ENCODE peak calls at places on chromosomes 16 and 17, in four cellular contexts. Y is AG20443, T is kidney tubule cell, S is natural killer cell. P is an unnamed sample.

GRCh38 chr17:65185060-65185459 is 47.9 kb downstream of the RGS9 start:
- DNase-seq in Y (no peak), S (no peak), T (no peak), P (no peak)

GRCh38 chr17:29291163-29291752 is 2.7 kb downstream of the NUFIP2 start:
- DNase-seq in T (peak; percentile 77), Y (peak; percentile 43), S (no peak), P (peak; percentile 18)

GRCh38 chr17:48499248-48499647 is 31.6 kb downstream of the HOXB1 start:
- DNase-seq in S (no peak), T (peak; percentile 73), Y (no peak), P (no peak)

GRCh38 chr17:7260601-7261376 is 1.5 kb downstream of the CLDN7 start:
- DNase-seq in S (peak; percentile 29), Y (peak; percentile 62), T (peak; percentile 75), P (no peak)

GRCh38 chr17:72008236-72008874 is 112.5 kb upstream of the SOX9 start:
- DNase-seq in S (no peak), Y (no peak), T (no peak), P (no peak)

GRCh38 chr17:56648814-56649213 is 55.3 kb downstream of the NOG start:
- DNase-seq in T (no peak), S (no peak), Y (no peak), P (no peak)

GRCh38 chr17:59365383-59365981 is 34.0 kb downstream of the YPEL2 start:
- DNase-seq in Y (no peak), T (no peak), S (no peak), P (no peak)

GRCh38 chr17:9842057-9842758 is 16.5 kb downstream of the GLP2R start:
- DNase-seq in S (no peak), Y (peak; percentile 72), T (no peak), P (no peak)

GRCh38 chr16:22898874-22899348 is 84.9 kb downstream of the HS3ST2 start:
- DNase-seq in T (peak; percentile 86), Y (peak; percentile 37), S (no peak), P (peak; percentile 39)

GRCh38 chr17:27386206-27387075 is 69.8 kb upstream of the KSR1 start:
- DNase-seq in T (no peak), S (no peak), Y (no peak), P (no peak)

GRCh38 chr17:81342062-81342699 is 47.1 kb upstream of the SLC38A10 start:
- DNase-seq in S (no peak), T (peak; percentile 43), Y (no peak), P (no peak)

GRCh38 chr17:2796164-2797140 is at the start of gene RAP1GAP2:
- DNase-seq in T (no peak), S (peak; percentile 70), Y (no peak), P (no peak)

GRCh38 chr17:74814453-74814852 is 38.3 kb upstream of the NAT9 start:
- DNase-seq in Y (no peak), S (no peak), T (no peak), P (no peak)

GRCh38 chr16:69123894-69124293 is 8.5 kb downstream of the CHTF8 start:
- DNase-seq in S (peak; percentile 51), Y (peak; percentile 64), T (peak; percentile 71), P (no peak)

GRCh38 chr16:51500306-51500705 is 349.2 kb upstream of the SALL1 start:
- DNase-seq in Y (peak; percentile 35), T (peak; percentile 50), S (no peak), P (peak; percentile 19)